ENCODE peak calls at places on chromosomes 2 and 18, in four cellular contexts. One of them, this sample, is unnamed.

GRCh38 chr2:38375711-38376345 is 1.2 kb downstream of the ATL2 start:
- DNase-seq in epithelial cell of prostate: no peak
- DNase-seq in cardiac muscle cell: no peak
- DNase-seq in PC-9: no peak
- DNase-seq in this sample: no peak

GRCh38 chr2:84957771-84958134 is 13.2 kb upstream of the KCMF1 start:
- DNase-seq in epithelial cell of prostate: no peak
- DNase-seq in cardiac muscle cell: no peak
- DNase-seq in PC-9: no peak
- DNase-seq in this sample: no peak

GRCh38 chr18:75679347-75679746 is 251.8 kb upstream of the SMIM21 start:
- DNase-seq in epithelial cell of prostate: no peak
- DNase-seq in cardiac muscle cell: no peak
- DNase-seq in PC-9: no peak
- DNase-seq in this sample: no peak

GRCh38 chr18:40473221-40473620 is 1481.8 kb upstream of the PIK3C3 start:
- DNase-seq in epithelial cell of prostate: no peak
- DNase-seq in cardiac muscle cell: no peak
- DNase-seq in PC-9: no peak
- DNase-seq in this sample: no peak

GRCh38 chr2:231590614-231591013 is 2.0 kb upstream of the TEX44 start:
- DNase-seq in epithelial cell of prostate: no peak
- DNase-seq in cardiac muscle cell: peak
- DNase-seq in PC-9: peak
- DNase-seq in this sample: no peak

GRCh38 chr2:119425620-119426395 is 5.8 kb upstream of the TMEM37 start:
- DNase-seq in epithelial cell of prostate: no peak
- DNase-seq in cardiac muscle cell: no peak
- DNase-seq in PC-9: no peak
- DNase-seq in this sample: no peak

GRCh38 chr2:205660521-205661124 is 21.7 kb upstream of the NRP2 start:
- DNase-seq in epithelial cell of prostate: peak
- DNase-seq in cardiac muscle cell: peak
- DNase-seq in PC-9: no peak
- DNase-seq in this sample: peak

GRCh38 chr2:218993345-218994315 is at the start of gene CRYBA2:
- DNase-seq in epithelial cell of prostate: no peak
- DNase-seq in cardiac muscle cell: no peak
- DNase-seq in PC-9: peak
- DNase-seq in this sample: no peak

GRCh38 chr2:162011718-162012564 is 62.1 kb downstream of the DPP4 start:
- DNase-seq in epithelial cell of prostate: no peak
- DNase-seq in cardiac muscle cell: no peak
- DNase-seq in PC-9: no peak
- DNase-seq in this sample: no peak

GRCh38 chr2:71682341-71682740 is 229.0 kb downstream of the DYSF start:
- DNase-seq in epithelial cell of prostate: no peak
- DNase-seq in cardiac muscle cell: no peak
- DNase-seq in PC-9: no peak
- DNase-seq in this sample: no peak

GRCh38 chr2:126644630-126645191 is 11.2 kb upstream of the GYPC start:
- DNase-seq in epithelial cell of prostate: no peak
- DNase-seq in cardiac muscle cell: no peak
- DNase-seq in PC-9: no peak
- DNase-seq in this sample: no peak

GRCh38 chr2:98114643-98115355 is 27.8 kb downstream of the VWA3B start:
- DNase-seq in epithelial cell of prostate: no peak
- DNase-seq in cardiac muscle cell: no peak
- DNase-seq in PC-9: no peak
- DNase-seq in this sample: no peak

GRCh38 chr2:96251721-96252292 is 14.0 kb downstream of the TMEM127 start:
- DNase-seq in epithelial cell of prostate: no peak
- DNase-seq in cardiac muscle cell: peak
- DNase-seq in PC-9: peak
- DNase-seq in this sample: no peak

GRCh38 chr2:71154798-71155197 is 24.4 kb downstream of the MPHOSPH10 start:
- DNase-seq in epithelial cell of prostate: no peak
- DNase-seq in cardiac muscle cell: no peak
- DNase-seq in PC-9: peak
- DNase-seq in this sample: peak

GRCh38 chr18:48186084-48186798 is 222.9 kb downstream of the ZBTB7C start:
- DNase-seq in epithelial cell of prostate: peak
- DNase-seq in cardiac muscle cell: peak
- DNase-seq in PC-9: no peak
- DNase-seq in this sample: no peak

GRCh38 chr18:48186861-48187260 is 222.3 kb downstream of the ZBTB7C start:
- DNase-seq in epithelial cell of prostate: no peak
- DNase-seq in cardiac muscle cell: no peak
- DNase-seq in PC-9: no peak
- DNase-seq in this sample: no peak

GRCh38 chr18:48191494-48191893 is 217.7 kb downstream of the ZBTB7C start:
- DNase-seq in epithelial cell of prostate: no peak
- DNase-seq in cardiac muscle cell: peak
- DNase-seq in PC-9: no peak
- DNase-seq in this sample: no peak

GRCh38 chr18:48190994-48191393 is 218.2 kb downstream of the ZBTB7C start:
- DNase-seq in epithelial cell of prostate: no peak
- DNase-seq in cardiac muscle cell: no peak
- DNase-seq in PC-9: no peak
- DNase-seq in this sample: no peak

DNA sequence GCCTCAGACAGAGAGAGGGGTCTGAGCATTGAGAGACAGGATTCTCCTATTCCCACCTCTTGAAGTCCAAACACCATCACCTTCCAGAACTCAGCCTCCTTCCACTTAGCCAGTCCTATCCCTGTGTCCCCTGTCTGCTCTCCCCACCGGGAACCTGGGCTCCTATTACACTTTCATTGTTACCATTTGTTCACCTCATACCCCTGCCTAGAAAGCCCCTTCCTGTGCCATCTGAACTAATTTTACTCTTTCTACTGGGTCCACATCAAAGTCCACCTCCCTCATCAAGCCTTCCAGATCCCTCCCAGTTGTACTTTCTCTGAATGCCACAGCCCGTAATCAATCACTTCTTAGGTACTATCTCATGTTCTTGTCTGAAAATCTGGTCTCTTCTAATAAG is 220.6 kb downstream of the ZBTB7C start:
- DNase-seq in epithelial cell of prostate: no peak
- DNase-seq in cardiac muscle cell: no peak
- DNase-seq in PC-9: no peak
- DNase-seq in this sample: no peak
- H3K27ac ChIP-seq in epithelial cell of prostate: no peak
- H3K27ac ChIP-seq in cardiac muscle cell: no peak
- H3K27ac ChIP-seq in PC-9: no peak
- H3K27ac ChIP-seq in this sample: no peak

DNA sequence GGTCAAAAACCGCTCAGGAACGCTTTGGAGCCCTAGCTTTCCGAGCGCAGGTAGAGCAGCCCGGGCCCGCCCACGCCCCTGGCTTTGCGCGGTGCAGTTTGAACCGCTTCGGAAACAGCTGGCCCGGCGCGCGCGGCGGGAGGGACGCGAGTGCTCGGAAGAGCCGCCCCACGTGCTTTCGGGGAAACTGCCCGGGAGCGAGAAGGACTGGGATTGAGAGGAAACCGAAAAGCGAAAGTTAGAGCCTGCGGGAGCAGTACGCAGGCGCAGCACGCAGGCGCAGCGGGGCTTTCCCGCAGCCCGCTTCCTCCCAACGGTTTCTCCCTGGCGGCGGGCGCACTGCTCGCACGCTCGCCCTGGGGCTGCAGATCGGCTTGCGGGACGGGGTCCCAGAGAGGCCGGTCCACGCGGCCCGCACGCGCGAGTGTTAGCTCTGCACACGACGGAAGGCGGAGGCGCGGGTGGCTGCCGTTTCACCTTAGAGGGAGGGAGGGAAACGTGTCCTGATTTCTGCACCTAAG is 6.3 kb upstream of the STAT1 start:
- DNase-seq in epithelial cell of prostate: peak
- DNase-seq in cardiac muscle cell: peak
- DNase-seq in PC-9: peak
- DNase-seq in this sample: peak
- H3K27ac ChIP-seq in epithelial cell of prostate: peak
- H3K27ac ChIP-seq in cardiac muscle cell: peak
- H3K27ac ChIP-seq in PC-9: peak
- H3K27ac ChIP-seq in this sample: peak

GRCh38 chr2:8004250-8004681 is 677.6 kb upstream of the ID2 start:
- DNase-seq in epithelial cell of prostate: peak
- DNase-seq in cardiac muscle cell: no peak
- DNase-seq in PC-9: no peak
- DNase-seq in this sample: peak
- H3K27ac ChIP-seq in epithelial cell of prostate: peak
- H3K27ac ChIP-seq in cardiac muscle cell: no peak
- H3K27ac ChIP-seq in PC-9: no peak
- H3K27ac ChIP-seq in this sample: no peak

GRCh38 chr2:209469481-209469880 is 45.6 kb downstream of the MAP2 start:
- DNase-seq in epithelial cell of prostate: no peak
- DNase-seq in cardiac muscle cell: no peak
- DNase-seq in PC-9: no peak
- DNase-seq in this sample: no peak
- H3K27ac ChIP-seq in epithelial cell of prostate: no peak
- H3K27ac ChIP-seq in cardiac muscle cell: no peak
- H3K27ac ChIP-seq in PC-9: no peak
- H3K27ac ChIP-seq in this sample: no peak

GRCh38 chr2:198012025-198012424 is 207.6 kb downstream of the PLCL1 start:
- DNase-seq in epithelial cell of prostate: no peak
- DNase-seq in cardiac muscle cell: no peak
- DNase-seq in PC-9: no peak
- DNase-seq in this sample: no peak

GRCh38 chr2:198004173-198004572 is 199.8 kb downstream of the PLCL1 start:
- DNase-seq in epithelial cell of prostate: no peak
- DNase-seq in cardiac muscle cell: no peak
- DNase-seq in PC-9: no peak
- DNase-seq in this sample: no peak

GRCh38 chr2:198004921-198005829 is 200.8 kb downstream of the PLCL1 start:
- DNase-seq in epithelial cell of prostate: no peak
- DNase-seq in cardiac muscle cell: peak
- DNase-seq in PC-9: no peak
- DNase-seq in this sample: no peak

GRCh38 chr2:198008230-198008629 is 203.8 kb downstream of the PLCL1 start:
- DNase-seq in epithelial cell of prostate: no peak
- DNase-seq in cardiac muscle cell: no peak
- DNase-seq in PC-9: no peak
- DNase-seq in this sample: no peak

GRCh38 chr2:198006733-198007132 is 202.3 kb downstream of the PLCL1 start:
- DNase-seq in epithelial cell of prostate: no peak
- DNase-seq in cardiac muscle cell: no peak
- DNase-seq in PC-9: no peak
- DNase-seq in this sample: no peak
- H3K27ac ChIP-seq in epithelial cell of prostate: no peak
- H3K27ac ChIP-seq in cardiac muscle cell: no peak
- H3K27ac ChIP-seq in PC-9: no peak
- H3K27ac ChIP-seq in this sample: no peak

GRCh38 chr18:74459877-74460276 is 2.8 kb upstream of the DIPK1C start:
- DNase-seq in epithelial cell of prostate: no peak
- DNase-seq in cardiac muscle cell: no peak
- DNase-seq in PC-9: no peak
- DNase-seq in this sample: no peak
- H3K27ac ChIP-seq in epithelial cell of prostate: no peak
- H3K27ac ChIP-seq in cardiac muscle cell: no peak
- H3K27ac ChIP-seq in PC-9: no peak
- H3K27ac ChIP-seq in this sample: no peak

GRCh38 chr2:195496991-195497390 is 160.0 kb upstream of the SLC39A10 start:
- DNase-seq in epithelial cell of prostate: no peak
- DNase-seq in cardiac muscle cell: no peak
- DNase-seq in PC-9: no peak
- DNase-seq in this sample: no peak
- H3K27ac ChIP-seq in epithelial cell of prostate: no peak
- H3K27ac ChIP-seq in cardiac muscle cell: no peak
- H3K27ac ChIP-seq in PC-9: no peak
- H3K27ac ChIP-seq in this sample: no peak

DNA sequence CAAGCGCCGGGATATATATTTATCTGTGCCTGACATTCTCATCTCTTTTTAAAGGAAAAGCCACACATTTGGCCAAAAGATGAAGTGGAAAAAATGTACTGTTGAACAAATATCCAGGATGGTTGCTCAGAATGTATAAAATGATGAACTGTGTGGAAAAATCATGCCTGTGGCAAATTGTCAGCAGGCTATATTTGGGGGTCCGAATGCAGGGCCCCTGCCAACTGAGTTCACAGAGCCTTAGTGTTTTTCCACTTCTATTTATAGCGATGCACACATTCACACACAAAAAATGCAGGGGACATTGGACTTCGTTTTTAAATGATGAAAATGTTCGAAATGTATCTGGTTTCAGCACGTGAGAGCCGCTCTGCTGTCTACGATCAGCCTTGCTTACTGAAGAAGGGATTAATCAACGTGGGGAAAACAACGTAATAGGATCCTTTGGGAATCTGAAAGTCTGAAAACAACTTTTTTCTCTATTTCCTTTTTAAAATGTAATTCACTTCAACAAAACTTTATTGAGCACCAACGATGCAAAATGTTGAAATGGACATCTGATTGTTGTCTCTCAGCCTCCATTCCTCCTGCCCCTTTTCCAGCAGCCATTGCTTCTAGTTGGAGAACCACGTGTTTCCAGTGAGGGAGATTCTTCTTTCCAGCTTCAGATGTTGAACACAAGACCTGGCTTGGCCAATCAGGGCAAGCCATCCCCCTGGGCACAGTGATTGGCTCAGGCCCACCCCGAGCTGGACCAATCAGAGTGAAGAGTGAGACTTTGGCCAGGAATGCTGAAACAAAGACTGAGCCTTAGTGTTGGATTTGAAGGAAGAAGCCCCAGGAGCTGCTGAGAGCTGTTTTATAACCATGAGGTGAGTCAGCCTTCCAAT is 59.2 kb downstream of the E2F6 start:
- DNase-seq in epithelial cell of prostate: peak
- DNase-seq in cardiac muscle cell: no peak
- DNase-seq in PC-9: no peak
- DNase-seq in this sample: peak
- H3K27ac ChIP-seq in epithelial cell of prostate: no peak
- H3K27ac ChIP-seq in cardiac muscle cell: no peak
- H3K27ac ChIP-seq in PC-9: no peak
- H3K27ac ChIP-seq in this sample: no peak